ENCODE peak calls at places on chromosomes 6 and 20, in five cellular contexts. One of them, this sample, is unnamed.

GRCh38 chr20:33561981-33562601 is 72.2 kb downstream of the CBFA2T2 start:
- DNase-seq in GM13977: no peak
- DNase-seq in WTC11: no peak
- DNase-seq in AG04450: peak
- DNase-seq in IMR-90: peak
- DNase-seq in this sample: no peak

GRCh38 chr6:82875573-82876185 is 190.0 kb downstream of the UBE3D start:
- DNase-seq in GM13977: no peak
- DNase-seq in WTC11: no peak
- DNase-seq in AG04450: peak
- DNase-seq in IMR-90: peak
- DNase-seq in this sample: no peak

GRCh38 chr6:17278289-17279061 is 2.7 kb upstream of the RBM24 start:
- DNase-seq in GM13977: no peak
- DNase-seq in WTC11: no peak
- DNase-seq in AG04450: peak
- DNase-seq in IMR-90: peak
- DNase-seq in this sample: no peak

GRCh38 chr20:45044084-45044573 is 56.8 kb downstream of the KCNS1 start:
- DNase-seq in GM13977: peak
- DNase-seq in WTC11: no peak
- DNase-seq in AG04450: peak
- DNase-seq in IMR-90: peak
- DNase-seq in this sample: peak

GRCh38 chr6:169702640-169703246 is 817 bp downstream of the C6orf120 start:
- DNase-seq in GM13977: no peak
- DNase-seq in WTC11: peak
- DNase-seq in AG04450: no peak
- DNase-seq in IMR-90: peak
- DNase-seq in this sample: peak

GRCh38 chr6:106553440-106553839 is 75.9 kb downstream of the RTN4IP1 start:
- DNase-seq in GM13977: no peak
- DNase-seq in WTC11: no peak
- DNase-seq in AG04450: no peak
- DNase-seq in IMR-90: no peak
- DNase-seq in this sample: peak

GRCh38 chr6:149834513-149835481 is 29.4 kb downstream of the LRP11 start:
- DNase-seq in GM13977: peak
- DNase-seq in WTC11: peak
- DNase-seq in AG04450: no peak
- DNase-seq in IMR-90: peak
- DNase-seq in this sample: peak

GRCh38 chr20:45011108-45011526 is 44.8 kb downstream of the STK4 start:
- DNase-seq in GM13977: peak
- DNase-seq in WTC11: peak
- DNase-seq in AG04450: peak
- DNase-seq in IMR-90: peak
- DNase-seq in this sample: peak

GRCh38 chr6:135796884-135797283 is 54.6 kb upstream of the PDE7B start:
- DNase-seq in GM13977: no peak
- DNase-seq in WTC11: no peak
- DNase-seq in AG04450: no peak
- DNase-seq in IMR-90: peak
- DNase-seq in this sample: no peak

GRCh38 chr6:99330159-99330558 is 19.3 kb downstream of the FAXC start:
- DNase-seq in GM13977: peak
- DNase-seq in WTC11: peak
- DNase-seq in AG04450: peak
- DNase-seq in IMR-90: peak
- DNase-seq in this sample: peak

GRCh38 chr6:99324996-99325395 is 24.5 kb downstream of the FAXC start:
- DNase-seq in GM13977: no peak
- DNase-seq in WTC11: no peak
- DNase-seq in AG04450: no peak
- DNase-seq in IMR-90: no peak
- DNase-seq in this sample: no peak
- TF ChIP-seq CTCF in GM13977: no peak
- TF ChIP-seq CTCF in WTC11: no peak
- TF ChIP-seq CTCF in AG04450: no peak
- TF ChIP-seq CTCF in IMR-90: no peak
- TF ChIP-seq CTCF in this sample: no peak

DNA sequence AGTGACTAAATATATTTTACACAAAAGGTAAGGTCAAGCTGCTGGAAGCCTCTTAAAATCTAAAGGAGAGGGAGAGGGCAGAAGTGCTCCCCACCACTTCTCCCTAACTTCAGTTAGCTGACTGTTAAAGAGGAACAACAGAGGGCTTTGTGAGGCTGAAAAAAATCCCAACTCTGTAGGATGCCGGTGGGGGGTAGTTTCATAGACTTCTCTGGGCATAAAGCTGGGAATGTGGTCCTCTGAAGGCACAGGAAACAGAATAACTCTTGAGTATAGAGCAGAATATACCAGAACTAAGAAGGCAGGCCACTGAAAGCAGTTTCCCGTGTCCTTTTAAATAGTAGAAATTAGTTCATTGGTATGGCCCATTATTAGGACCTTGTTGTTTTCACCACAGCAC is 71.6 kb downstream of the KIF6 start:
- DNase-seq in GM13977: no peak
- DNase-seq in WTC11: no peak
- DNase-seq in AG04450: no peak
- DNase-seq in IMR-90: no peak
- DNase-seq in this sample: no peak
- TF ChIP-seq CTCF in GM13977: no peak
- TF ChIP-seq CTCF in WTC11: no peak
- TF ChIP-seq CTCF in AG04450: no peak
- TF ChIP-seq CTCF in IMR-90: no peak
- TF ChIP-seq CTCF in this sample: no peak

GRCh38 chr6:98067375-98067774 is 767.0 kb upstream of the POU3F2 start:
- DNase-seq in GM13977: no peak
- DNase-seq in WTC11: no peak
- DNase-seq in AG04450: no peak
- DNase-seq in IMR-90: no peak
- DNase-seq in this sample: no peak
- TF ChIP-seq CTCF in GM13977: no peak
- TF ChIP-seq CTCF in WTC11: no peak
- TF ChIP-seq CTCF in AG04450: no peak
- TF ChIP-seq CTCF in IMR-90: no peak
- TF ChIP-seq CTCF in this sample: no peak

GRCh38 chr6:122530440-122531046 is 58.9 kb upstream of the SERINC1 start:
- DNase-seq in GM13977: peak
- DNase-seq in WTC11: peak
- DNase-seq in AG04450: peak
- DNase-seq in IMR-90: peak
- DNase-seq in this sample: peak
- TF ChIP-seq CTCF in GM13977: peak
- TF ChIP-seq CTCF in WTC11: peak
- TF ChIP-seq CTCF in AG04450: peak
- TF ChIP-seq CTCF in IMR-90: peak
- TF ChIP-seq CTCF in this sample: peak

GRCh38 chr6:11413112-11413687 is 124.3 kb upstream of the TMEM170B start:
- DNase-seq in GM13977: no peak
- DNase-seq in WTC11: no peak
- DNase-seq in AG04450: no peak
- DNase-seq in IMR-90: no peak
- DNase-seq in this sample: no peak
- TF ChIP-seq CTCF in GM13977: peak
- TF ChIP-seq CTCF in WTC11: no peak
- TF ChIP-seq CTCF in AG04450: no peak
- TF ChIP-seq CTCF in IMR-90: no peak
- TF ChIP-seq CTCF in this sample: no peak

GRCh38 chr6:30752164-30752927 is 8.0 kb upstream of the IER3 start:
- DNase-seq in GM13977: no peak
- DNase-seq in WTC11: no peak
- DNase-seq in AG04450: peak
- DNase-seq in IMR-90: peak
- DNase-seq in this sample: no peak
- TF ChIP-seq CTCF in GM13977: no peak
- TF ChIP-seq CTCF in WTC11: no peak
- TF ChIP-seq CTCF in AG04450: peak
- TF ChIP-seq CTCF in IMR-90: peak
- TF ChIP-seq CTCF in this sample: no peak

GRCh38 chr6:115666997-115667396 is 393.7 kb downstream of the FRK start:
- DNase-seq in GM13977: no peak
- DNase-seq in WTC11: no peak
- DNase-seq in AG04450: no peak
- DNase-seq in IMR-90: no peak
- DNase-seq in this sample: no peak
- TF ChIP-seq CTCF in GM13977: no peak
- TF ChIP-seq CTCF in WTC11: no peak
- TF ChIP-seq CTCF in AG04450: no peak
- TF ChIP-seq CTCF in IMR-90: no peak
- TF ChIP-seq CTCF in this sample: no peak

GRCh38 chr6:50135968-50136367 is 86.2 kb upstream of the DEFB112 start:
- DNase-seq in GM13977: no peak
- DNase-seq in WTC11: no peak
- DNase-seq in AG04450: no peak
- DNase-seq in IMR-90: no peak
- DNase-seq in this sample: no peak
- TF ChIP-seq CTCF in GM13977: no peak
- TF ChIP-seq CTCF in WTC11: no peak
- TF ChIP-seq CTCF in AG04450: no peak
- TF ChIP-seq CTCF in IMR-90: no peak
- TF ChIP-seq CTCF in this sample: no peak